ENCODE peak calls at places on chromosome 20, in seven cellular contexts. One of them, this sample, is unnamed. For H3K9me3, the result is how much of the 10 kb centered on the place peaks cover.

GRCh38 chr20:13436530-13436929 is 202.2 kb downstream of the TASP1 start:
- DNase-seq in uterus: no peak
- DNase-seq in ascending aorta: no peak
- DNase-seq in sigmoid colon: no peak
- DNase-seq in left lung: no peak
- DNase-seq in BE2C: no peak
- DNase-seq in Karpas-422: no peak
- DNase-seq in this sample: no peak

GRCh38 chr20:10433014-10433622 is 904 bp downstream of the MKKS start:
- DNase-seq in sigmoid colon: no peak
- DNase-seq in uterus: no peak
- DNase-seq in left lung: peak
- DNase-seq in BE2C: no peak
- DNase-seq in Karpas-422: no peak
- DNase-seq in ascending aorta: no peak
- DNase-seq in this sample: no peak

GRCh38 chr20:48656661-48657211 is 171.1 kb downstream of the PREX1 start:
- DNase-seq in left lung: no peak
- DNase-seq in Karpas-422: peak
- DNase-seq in uterus: no peak
- DNase-seq in ascending aorta: no peak
- DNase-seq in sigmoid colon: no peak
- DNase-seq in BE2C: peak
- DNase-seq in this sample: no peak

GRCh38 chr20:62368629-62369507 is 1.8 kb upstream of the LAMA5 start:
- DNase-seq in ascending aorta: no peak
- DNase-seq in sigmoid colon: peak
- DNase-seq in uterus: peak
- DNase-seq in BE2C: peak
- DNase-seq in left lung: peak
- DNase-seq in Karpas-422: no peak
- DNase-seq in this sample: peak

GRCh38 chr20:23641936-23642751 is 4.4 kb upstream of the CST3 start:
- DNase-seq in BE2C: peak
- DNase-seq in sigmoid colon: peak
- DNase-seq in uterus: no peak
- DNase-seq in left lung: no peak
- DNase-seq in ascending aorta: no peak
- DNase-seq in Karpas-422: no peak
- DNase-seq in this sample: no peak

GRCh38 chr20:61146006-61146405 is 106.1 kb upstream of the CDH4 start:
- DNase-seq in sigmoid colon: no peak
- DNase-seq in uterus: no peak
- DNase-seq in ascending aorta: no peak
- DNase-seq in Karpas-422: no peak
- DNase-seq in left lung: no peak
- DNase-seq in BE2C: no peak
- DNase-seq in this sample: no peak

GRCh38 chr20:20780127-20780822 is 67.8 kb upstream of the RALGAPA2 start:
- DNase-seq in BE2C: no peak
- DNase-seq in ascending aorta: peak
- DNase-seq in sigmoid colon: peak
- DNase-seq in Karpas-422: peak
- DNase-seq in left lung: peak
- DNase-seq in uterus: no peak
- DNase-seq in this sample: no peak

GRCh38 chr20:11852801-11853200 is 64.9 kb upstream of the BTBD3 start:
- DNase-seq in BE2C: no peak
- DNase-seq in left lung: no peak
- DNase-seq in ascending aorta: no peak
- DNase-seq in uterus: no peak
- DNase-seq in sigmoid colon: no peak
- DNase-seq in Karpas-422: no peak
- DNase-seq in this sample: no peak

GRCh38 chr20:48788486-48789072 is 39.2 kb downstream of the PREX1 start:
- DNase-seq in BE2C: no peak
- DNase-seq in sigmoid colon: no peak
- DNase-seq in left lung: no peak
- DNase-seq in uterus: no peak
- DNase-seq in ascending aorta: no peak
- DNase-seq in Karpas-422: peak
- DNase-seq in this sample: no peak

GRCh38 chr20:50129662-50130345 is 16.9 kb upstream of the UBE2V1 start:
- DNase-seq in left lung: no peak
- DNase-seq in sigmoid colon: peak
- DNase-seq in uterus: no peak
- DNase-seq in Karpas-422: peak
- DNase-seq in ascending aorta: no peak
- DNase-seq in BE2C: peak
- DNase-seq in this sample: no peak

GRCh38 chr20:54343634-54344033 is 131.8 kb upstream of the DOK5 start:
- DNase-seq in uterus: no peak
- DNase-seq in Karpas-422: no peak
- DNase-seq in left lung: no peak
- DNase-seq in sigmoid colon: no peak
- DNase-seq in ascending aorta: no peak
- DNase-seq in BE2C: no peak
- DNase-seq in this sample: no peak

GRCh38 chr20:5885866-5886265 is 64.5 kb downstream of the TRMT6 start:
- DNase-seq in BE2C: no peak
- DNase-seq in sigmoid colon: no peak
- DNase-seq in ascending aorta: no peak
- DNase-seq in Karpas-422: no peak
- DNase-seq in uterus: no peak
- DNase-seq in left lung: no peak
- DNase-seq in this sample: no peak

GRCh38 chr20:34708621-34709043 is 4.5 kb downstream of the TP53INP2 start:
- DNase-seq in sigmoid colon: peak
- DNase-seq in BE2C: peak
- DNase-seq in Karpas-422: peak
- DNase-seq in uterus: peak
- DNase-seq in left lung: peak
- DNase-seq in ascending aorta: peak
- DNase-seq in this sample: no peak

GRCh38 chr20:48098099-48098498 is 312.8 kb upstream of the SULF2 start:
- DNase-seq in BE2C: peak
- DNase-seq in sigmoid colon: no peak
- DNase-seq in ascending aorta: no peak
- DNase-seq in uterus: no peak
- DNase-seq in Karpas-422: peak
- DNase-seq in left lung: no peak
- DNase-seq in this sample: no peak

GRCh38 chr20:23889775-23890187 is 10.2 kb upstream of the CST5 start:
- DNase-seq in uterus: no peak
- DNase-seq in left lung: no peak
- DNase-seq in BE2C: peak
- DNase-seq in ascending aorta: no peak
- DNase-seq in Karpas-422: peak
- DNase-seq in sigmoid colon: no peak
- DNase-seq in this sample: peak

GRCh38 chr20:33897313-33897912 is 86.3 kb downstream of the CHMP4B start:
- DNase-seq in uterus: no peak
- DNase-seq in sigmoid colon: no peak
- DNase-seq in ascending aorta: no peak
- DNase-seq in Karpas-422: no peak
- DNase-seq in left lung: no peak
- DNase-seq in BE2C: peak
- DNase-seq in this sample: no peak

GRCh38 chr20:18090044-18090443 is 32.3 kb upstream of the OVOL2 start:
- DNase-seq in sigmoid colon: no peak
- DNase-seq in ascending aorta: no peak
- DNase-seq in left lung: no peak
- DNase-seq in BE2C: no peak
- DNase-seq in Karpas-422: no peak
- DNase-seq in uterus: no peak
- DNase-seq in this sample: no peak

GRCh38 chr20:18717062-18717461 is 96.5 kb upstream of the SCP2D1 start:
- DNase-seq in ascending aorta: no peak
- DNase-seq in sigmoid colon: no peak
- DNase-seq in left lung: no peak
- DNase-seq in Karpas-422: no peak
- DNase-seq in BE2C: no peak
- DNase-seq in uterus: no peak
- DNase-seq in this sample: no peak

GRCh38 chr20:46099491-46100287 is 9.9 kb upstream of the NCOA5 start:
- DNase-seq in BE2C: no peak
- DNase-seq in ascending aorta: no peak
- DNase-seq in uterus: no peak
- DNase-seq in Karpas-422: peak
- DNase-seq in left lung: peak
- DNase-seq in sigmoid colon: no peak
- DNase-seq in this sample: no peak

GRCh38 chr20:24696396-24696795 is 227.0 kb downstream of the SYNDIG1 start:
- DNase-seq in Karpas-422: no peak
- DNase-seq in uterus: no peak
- DNase-seq in sigmoid colon: peak
- DNase-seq in BE2C: no peak
- DNase-seq in ascending aorta: no peak
- DNase-seq in left lung: no peak
- DNase-seq in this sample: no peak

GRCh38 chr20:43840382-43841070 is 74.1 kb upstream of the TOX2 start:
- DNase-seq in ascending aorta: no peak
- DNase-seq in Karpas-422: peak
- DNase-seq in BE2C: peak
- DNase-seq in uterus: no peak
- DNase-seq in sigmoid colon: peak
- DNase-seq in left lung: no peak
- DNase-seq in this sample: peak

GRCh38 chr20:46089076-46089337 is 755 bp downstream of the NCOA5 start:
- DNase-seq in sigmoid colon: no peak
- DNase-seq in BE2C: no peak
- DNase-seq in ascending aorta: no peak
- DNase-seq in Karpas-422: no peak
- DNase-seq in left lung: no peak
- DNase-seq in uterus: no peak
- DNase-seq in this sample: no peak

DNA sequence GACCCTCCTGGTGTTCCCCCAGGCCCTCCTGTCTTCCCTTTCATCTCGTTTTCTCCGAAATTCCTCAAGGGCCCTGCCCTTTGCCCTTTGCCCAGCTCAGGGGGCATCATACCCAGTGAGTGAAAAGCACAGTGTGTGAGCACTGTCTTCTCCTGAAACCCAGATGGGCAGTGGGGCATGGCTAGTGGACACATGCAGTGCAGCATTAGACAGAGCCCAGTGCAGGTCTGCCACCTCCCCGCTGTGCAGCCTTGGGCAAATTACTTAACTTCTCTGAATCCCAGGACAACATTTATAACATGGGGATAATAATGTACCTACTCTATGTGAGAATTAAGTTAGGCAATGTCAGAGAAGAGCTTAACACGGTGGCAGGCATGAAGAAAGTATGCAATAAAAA is 1.3 kb downstream of the PRND start:
- DNase-seq in left lung: no peak
- DNase-seq in Karpas-422: no peak
- DNase-seq in ascending aorta: no peak
- DNase-seq in BE2C: no peak
- DNase-seq in uterus: no peak
- DNase-seq in sigmoid colon: no peak
- DNase-seq in this sample: no peak
- H3K4me3 ChIP-seq in left lung: no peak
- H3K4me3 ChIP-seq in Karpas-422: no peak
- H3K4me3 ChIP-seq in ascending aorta: no peak
- H3K4me3 ChIP-seq in BE2C: no peak
- H3K4me3 ChIP-seq in uterus: no peak
- H3K4me3 ChIP-seq in sigmoid colon: no peak
- H3K4me3 ChIP-seq in this sample: no peak

GRCh38 chr20:38092260-38092857 is 58.8 kb downstream of the RPRD1B start:
- DNase-seq in left lung: no peak
- DNase-seq in sigmoid colon: no peak
- DNase-seq in Karpas-422: no peak
- DNase-seq in BE2C: no peak
- DNase-seq in uterus: no peak
- DNase-seq in ascending aorta: no peak
- DNase-seq in this sample: no peak
- H3K9me3 ChIP-seq in left lung: under half
- H3K9me3 ChIP-seq in sigmoid colon: under half
- H3K9me3 ChIP-seq in Karpas-422: under half
- H3K9me3 ChIP-seq in BE2C: under half
- H3K9me3 ChIP-seq in uterus: under half
- H3K9me3 ChIP-seq in ascending aorta: under half
- H3K9me3 ChIP-seq in this sample: under half

GRCh38 chr20:52761867-52762266 is 210.3 kb upstream of the TSHZ2 start:
- DNase-seq in ascending aorta: no peak
- DNase-seq in BE2C: no peak
- DNase-seq in sigmoid colon: no peak
- DNase-seq in left lung: no peak
- DNase-seq in uterus: no peak
- DNase-seq in Karpas-422: no peak
- DNase-seq in this sample: no peak

GRCh38 chr20:52766645-52767435 is 205.3 kb upstream of the TSHZ2 start:
- DNase-seq in Karpas-422: no peak
- DNase-seq in ascending aorta: no peak
- DNase-seq in uterus: no peak
- DNase-seq in left lung: no peak
- DNase-seq in BE2C: no peak
- DNase-seq in sigmoid colon: no peak
- DNase-seq in this sample: no peak

GRCh38 chr20:52760791-52761190 is 211.4 kb upstream of the TSHZ2 start:
- DNase-seq in left lung: no peak
- DNase-seq in sigmoid colon: no peak
- DNase-seq in BE2C: no peak
- DNase-seq in Karpas-422: no peak
- DNase-seq in uterus: no peak
- DNase-seq in ascending aorta: no peak
- DNase-seq in this sample: no peak

GRCh38 chr20:52768649-52769048 is 203.5 kb upstream of the TSHZ2 start:
- DNase-seq in sigmoid colon: no peak
- DNase-seq in left lung: no peak
- DNase-seq in BE2C: no peak
- DNase-seq in uterus: no peak
- DNase-seq in Karpas-422: no peak
- DNase-seq in ascending aorta: no peak
- DNase-seq in this sample: no peak

GRCh38 chr20:52763321-52763853 is 208.8 kb upstream of the TSHZ2 start:
- DNase-seq in ascending aorta: no peak
- DNase-seq in left lung: no peak
- DNase-seq in Karpas-422: no peak
- DNase-seq in sigmoid colon: no peak
- DNase-seq in BE2C: no peak
- DNase-seq in uterus: no peak
- DNase-seq in this sample: no peak
- H3K4me3 ChIP-seq in ascending aorta: no peak
- H3K4me3 ChIP-seq in left lung: no peak
- H3K4me3 ChIP-seq in Karpas-422: no peak
- H3K4me3 ChIP-seq in sigmoid colon: no peak
- H3K4me3 ChIP-seq in BE2C: no peak
- H3K4me3 ChIP-seq in uterus: no peak
- H3K4me3 ChIP-seq in this sample: no peak

GRCh38 chr20:16472045-16472872 is 101.0 kb downstream of the KIF16B start:
- DNase-seq in BE2C: no peak
- DNase-seq in left lung: no peak
- DNase-seq in ascending aorta: no peak
- DNase-seq in Karpas-422: no peak
- DNase-seq in sigmoid colon: no peak
- DNase-seq in uterus: no peak
- DNase-seq in this sample: no peak

GRCh38 chr20:16475225-16475624 is 98.0 kb downstream of the KIF16B start:
- DNase-seq in sigmoid colon: no peak
- DNase-seq in left lung: no peak
- DNase-seq in uterus: no peak
- DNase-seq in Karpas-422: no peak
- DNase-seq in BE2C: no peak
- DNase-seq in ascending aorta: no peak
- DNase-seq in this sample: no peak

GRCh38 chr20:16474342-16474741 is 98.9 kb downstream of the KIF16B start:
- DNase-seq in left lung: no peak
- DNase-seq in sigmoid colon: no peak
- DNase-seq in BE2C: no peak
- DNase-seq in uterus: no peak
- DNase-seq in ascending aorta: no peak
- DNase-seq in Karpas-422: no peak
- DNase-seq in this sample: no peak

GRCh38 chr20:16469395-16469905 is 103.8 kb downstream of the KIF16B start:
- DNase-seq in left lung: no peak
- DNase-seq in BE2C: no peak
- DNase-seq in sigmoid colon: no peak
- DNase-seq in Karpas-422: no peak
- DNase-seq in uterus: no peak
- DNase-seq in ascending aorta: no peak
- DNase-seq in this sample: no peak
- H3K9me3 ChIP-seq in left lung: under half
- H3K9me3 ChIP-seq in BE2C: under half
- H3K9me3 ChIP-seq in sigmoid colon: under half
- H3K9me3 ChIP-seq in Karpas-422: under half
- H3K9me3 ChIP-seq in uterus: under half
- H3K9me3 ChIP-seq in ascending aorta: under half
- H3K9me3 ChIP-seq in this sample: under half

This sample was measured in SJSA1.